ENCODE peak calls at places on chromosomes 3 and 15, in eight cellular contexts. J, O, C, D, S, G, H and X are unnamed samples.
A peak's percentile ranks its signal among the peaks of the same experiment; 100 is the strongest.

GRCh38 chr15:22224241-22224671 is 143.9 kb downstream of the OR4M2 start:
- DNase-seq in J (no peak), O (no peak), C (no peak), D (peak; percentile 84), S (no peak), G (no peak), H (no peak), X (peak; percentile 56)

GRCh38 chr3:115790759-115791158 is 167.4 kb downstream of the GAP43 start:
- DNase-seq in J (no peak), O (no peak), C (no peak), D (no peak), S (peak; percentile 15), G (peak; percentile 94), H (peak; percentile 50), X (peak; percentile 78)

GRCh38 chr3:194485876-194486539 is 794 bp downstream of the ATP13A3 start:
- DNase-seq in J (peak; percentile 87), O (peak; percentile 42), C (peak; percentile 59), D (no peak), S (peak; percentile 20), G (peak; percentile 21), H (peak; percentile 63), X (no peak)

GRCh38 chr3:132262305-132262704 is 54.9 kb upstream of the ACP3 start:
- DNase-seq in J (no peak), O (no peak), C (no peak), D (no peak), S (no peak), G (no peak), H (no peak), X (no peak)

GRCh38 chr3:148992027-148992634 is 791 bp downstream of the GYG1 start:
- DNase-seq in J (peak; percentile 88), O (peak; percentile 75), C (no peak), D (no peak), S (peak; percentile 12), G (peak; percentile 30), H (peak; percentile 43), X (no peak)

GRCh38 chr3:133466531-133467386 is 66.9 kb downstream of the BFSP2 start:
- DNase-seq in J (no peak), O (peak; percentile 40), C (no peak), D (no peak), S (no peak), G (no peak), H (no peak), X (no peak)

GRCh38 chr3:24013843-24014242 is 68.8 kb downstream of the NR1D2 start:
- DNase-seq in J (no peak), O (no peak), C (no peak), D (no peak), S (no peak), G (no peak), H (no peak), X (no peak)

GRCh38 chr3:25404569-25404968 is 23.5 kb upstream of the RARB start:
- DNase-seq in J (no peak), O (no peak), C (no peak), D (no peak), S (no peak), G (no peak), H (no peak), X (no peak)

GRCh38 chr15:52295421-52295991 is at the start of gene MYO5C:
- DNase-seq in J (peak; percentile 90), O (peak; percentile 83), C (no peak), D (no peak), S (peak; percentile 17), G (peak; percentile 89), H (peak; percentile 15), X (peak; percentile 97)

GRCh38 chr3:44000586-44000985 is 241.1 kb upstream of the TOPAZ1 start:
- DNase-seq in J (no peak), O (no peak), C (no peak), D (no peak), S (no peak), G (no peak), H (no peak), X (no peak)

GRCh38 chr3:11567516-11568467 is 75.9 kb downstream of the VGLL4 start:
- DNase-seq in J (no peak), O (no peak), C (no peak), D (no peak), S (no peak), G (peak; percentile 85), H (no peak), X (peak; percentile 90)

GRCh38 chr3:128950223-128950938 is 43.5 kb downstream of the CFAP92 start:
- DNase-seq in J (no peak), O (no peak), C (no peak), D (peak; percentile 39), S (peak; percentile 14), G (no peak), H (peak; percentile 14), X (no peak)